ENCODE peak calls at places on chromosomes 1 and 21, in four cellular contexts. K, T, A and E are unnamed samples.

GRCh38 chr1:16300436-16300835 is 51.8 kb downstream of the FBXO42 start:
- DNase-seq in T (no peak), K (no peak), A (no peak), E (no peak)

GRCh38 chr1:245671966-245672767 is 517.4 kb downstream of the KIF26B start:
- DNase-seq in K (no peak), A (no peak), T (no peak), E (no peak)

GRCh38 chr1:225467193-225468020 is 39.6 kb upstream of the LBR start:
- DNase-seq in K (no peak), A (no peak), T (no peak), E (peak)

GRCh38 chr1:7541629-7542028 is 229.5 kb upstream of the VAMP3 start:
- DNase-seq in K (peak), A (no peak), T (peak), E (no peak)

GRCh38 chr1:93662481-93663190 is 19.0 kb downstream of the BCAR3 start:
- DNase-seq in A (no peak), T (peak), K (no peak), E (no peak)

GRCh38 chr1:32394141-32394889 is at the start of gene BSDC1:
- DNase-seq in T (peak), A (peak), K (peak), E (peak)

GRCh38 chr1:204775546-204775945 is 90.0 kb upstream of the LRRN2 start:
- DNase-seq in A (no peak), K (no peak), T (no peak), E (no peak)

GRCh38 chr1:51734899-51735745 is 118.2 kb downstream of the OSBPL9 start:
- DNase-seq in K (peak), T (no peak), A (no peak), E (no peak)

GRCh38 chr1:112011231-112011630 is 21.8 kb upstream of the KCND3 start:
- DNase-seq in A (no peak), T (peak), K (no peak), E (no peak)

GRCh38 chr1:17696417-17697301 is 58.5 kb upstream of the ACTL8 start:
- DNase-seq in T (peak), A (peak), K (no peak), E (no peak)

GRCh38 chr1:205986291-205986690 is 16.9 kb downstream of the RAB7B start:
- DNase-seq in T (no peak), A (no peak), K (no peak), E (peak)

GRCh38 chr1:167541013-167541412 is 12.5 kb downstream of the CREG1 start:
- DNase-seq in T (peak), A (no peak), K (no peak), E (no peak)

GRCh38 chr1:33188572-33189275 is 6.9 kb upstream of the TRIM62 start:
- DNase-seq in K (peak), A (no peak), T (peak), E (no peak)

GRCh38 chr1:205443585-205444299 is 12.1 kb downstream of the BLACAT1 start:
- DNase-seq in T (no peak), A (no peak), K (no peak), E (no peak)

GRCh38 chr1:117654485-117655219 is 48.8 kb downstream of the TENT5C start:
- DNase-seq in T (no peak), K (no peak), A (no peak), E (peak)

GRCh38 chr1:26161408-26162219 is 2.7 kb downstream of the FAM110D start:
- DNase-seq in T (peak), A (peak), K (peak), E (peak)

GRCh38 chr1:6360517-6360916 is 33.0 kb downstream of the ACOT7 start:
- DNase-seq in T (no peak), A (no peak), K (no peak), E (no peak)

GRCh38 chr1:84998642-84999280 is 1.8 kb upstream of the MCOLN2 start:
- DNase-seq in A (peak), T (peak), K (no peak), E (no peak)

GRCh38 chr1:13935336-13935735 is 235.3 kb downstream of the PRDM2 start:
- DNase-seq in K (no peak), A (no peak), T (no peak), E (no peak)

GRCh38 chr1:3459051-3459908 is 4.8 kb downstream of the ARHGEF16 start:
- DNase-seq in K (no peak), T (no peak), A (no peak), E (no peak)

GRCh38 chr1:22471078-22471477 is 19.4 kb downstream of the ZBTB40 start:
- DNase-seq in K (peak), T (peak), A (no peak), E (no peak)

GRCh38 chr1:9080704-9081291 is 11.4 kb upstream of the SLC2A5 start:
- DNase-seq in A (no peak), K (no peak), T (no peak), E (peak)

GRCh38 chr1:161216945-161217712 is 2.0 kb downstream of the FCER1G start:
- DNase-seq in A (no peak), K (no peak), T (peak), E (peak)

GRCh38 chr1:53369034-53369750 is 41.3 kb upstream of the LRP8 start:
- DNase-seq in A (peak), K (no peak), T (no peak), E (no peak)

GRCh38 chr1:246566808-246567154 is 525 bp downstream of the CNST start:
- DNase-seq in T (peak), K (peak), A (no peak), E (peak)

GRCh38 chr1:33246171-33246570 is 10.1 kb upstream of the ZNF362 start:
- DNase-seq in A (no peak), T (no peak), K (no peak), E (no peak)

GRCh38 chr21:37710555-37711293 is 205.5 kb downstream of the KCNJ6 start:
- DNase-seq in K (no peak), A (no peak), T (peak), E (no peak)

GRCh38 chr1:17316704-17317103 is 8.7 kb downstream of the PADI4 start:
- DNase-seq in T (no peak), K (no peak), A (no peak), E (no peak)

GRCh38 chr1:116472431-116472961 is 98.3 kb downstream of the CD58 start:
- DNase-seq in A (no peak), K (no peak), T (peak), E (no peak)

GRCh38 chr1:97943354-97943753 is 22.5 kb upstream of the DPYD start:
- DNase-seq in T (peak), A (no peak), K (no peak), E (no peak)

GRCh38 chr1:109632671-109633346 is 13.2 kb downstream of the AMPD2 start:
- DNase-seq in A (peak), T (no peak), K (no peak), E (no peak)

GRCh38 chr1:17609529-17609928 is 70.0 kb downstream of the ARHGEF10L start:
- DNase-seq in T (no peak), K (no peak), A (no peak), E (no peak)

DNA sequence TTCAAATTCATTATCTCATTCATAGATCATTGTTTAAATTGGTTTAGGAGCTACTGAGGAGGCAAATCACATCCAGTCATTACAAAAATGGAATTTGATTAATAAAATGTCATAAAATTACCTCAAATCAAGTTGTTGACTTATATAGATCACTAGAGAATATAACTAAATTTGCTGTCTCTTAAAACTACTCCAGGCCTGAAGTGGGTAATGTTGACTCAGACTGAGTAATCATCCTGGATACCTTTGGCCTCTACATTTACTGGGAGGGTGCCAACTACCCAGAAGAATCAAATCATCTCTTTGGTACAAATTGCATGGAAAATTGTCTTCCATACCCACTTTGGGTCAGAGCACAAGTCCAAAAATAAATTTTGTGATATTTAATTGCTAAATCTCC is 191.2 kb upstream of the GREM2 start:
- DNase-seq in A (no peak), T (peak), K (no peak), E (no peak)
- H3K4me2 ChIP-seq in A (no peak), T (no peak), K (no peak), E (no peak)

DNA sequence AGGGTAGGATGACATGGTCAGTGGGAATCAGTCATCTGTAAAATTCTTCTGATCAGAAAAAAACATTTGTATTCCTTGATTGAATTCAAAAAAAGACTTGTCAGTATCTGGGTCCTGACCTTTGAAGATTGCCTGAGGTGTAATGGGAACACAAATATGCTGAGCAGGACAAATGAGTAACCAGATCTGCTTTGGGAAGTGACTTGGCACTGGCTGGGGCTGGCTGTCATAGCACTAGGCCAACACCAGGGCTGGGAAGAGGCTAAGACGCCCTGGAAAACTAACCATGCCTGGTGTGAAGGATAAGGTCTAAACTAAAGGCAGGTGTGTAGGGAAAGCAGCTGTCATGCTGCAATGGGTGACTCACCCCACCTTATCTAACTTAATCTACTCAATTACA is 452.9 kb upstream of the BEND5 start:
- DNase-seq in A (no peak), T (no peak), K (no peak), E (no peak)
- H3K4me2 ChIP-seq in A (no peak), T (no peak), K (no peak), E (no peak)

GRCh38 chr1:200183637-200184036 is 156.1 kb downstream of the NR5A2 start:
- DNase-seq in K (no peak), A (no peak), T (no peak), E (no peak)
- H3K4me2 ChIP-seq in K (no peak), A (no peak), T (no peak), E (no peak)

GRCh38 chr1:164836614-164837018 is 277.6 kb downstream of the PBX1 start:
- DNase-seq in A (no peak), T (no peak), K (no peak), E (no peak)

GRCh38 chr1:164830628-164831027 is 271.6 kb downstream of the PBX1 start:
- DNase-seq in A (no peak), T (no peak), K (no peak), E (no peak)

GRCh38 chr1:164838786-164839185 is 279.8 kb downstream of the PBX1 start:
- DNase-seq in T (no peak), K (no peak), A (no peak), E (no peak)

DNA sequence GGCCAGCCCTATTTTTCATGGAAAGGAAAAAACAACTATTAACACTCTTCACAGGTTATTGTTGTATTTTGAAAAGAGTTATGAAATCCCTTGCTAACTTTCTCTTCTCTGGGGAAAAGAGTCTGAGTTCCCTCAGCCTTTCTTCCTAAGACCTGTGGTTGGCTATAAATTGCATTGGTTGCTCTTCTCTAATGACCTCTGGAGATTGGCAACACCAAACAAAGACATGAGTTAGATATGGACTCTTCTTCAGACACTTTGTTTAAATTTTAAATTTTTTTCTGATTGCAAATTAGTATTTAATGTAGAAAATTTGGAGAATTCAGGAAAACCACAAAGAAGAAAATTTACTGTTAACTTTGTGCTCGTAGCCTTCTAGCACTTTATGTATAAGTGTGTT is 275.7 kb downstream of the PBX1 start:
- DNase-seq in T (peak), A (no peak), K (no peak), E (no peak)
- H3K4me2 ChIP-seq in T (no peak), A (no peak), K (no peak), E (no peak)

GRCh38 chr1:177181280-177181630 is 10.5 kb downstream of the BRINP2 start:
- DNase-seq in A (peak), K (peak), T (no peak), E (no peak)
- H3K4me2 ChIP-seq in A (peak), K (peak), T (peak), E (peak)

DNA sequence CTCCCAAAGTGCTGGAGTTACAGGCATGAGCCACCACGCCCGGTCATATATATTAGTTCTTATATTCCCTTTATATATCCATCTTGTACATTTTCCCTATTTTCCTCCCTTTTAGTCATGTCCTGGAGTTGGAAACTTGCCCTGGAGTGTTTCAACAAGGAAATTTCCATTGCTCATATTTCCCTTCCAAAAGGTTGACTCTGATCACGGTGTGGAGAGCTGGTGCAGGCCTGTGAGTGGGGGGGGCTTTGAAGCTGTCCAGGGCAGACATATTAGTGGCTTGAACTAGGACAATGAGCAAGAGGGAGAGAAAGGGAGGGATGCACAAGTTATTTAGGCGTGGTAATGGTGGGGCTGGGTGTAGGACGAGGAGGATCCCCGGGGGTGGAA is 30.5 kb upstream of the TMEM61 start:
- DNase-seq in T (peak), A (no peak), K (no peak), E (no peak)
- H3K4me2 ChIP-seq in T (no peak), A (no peak), K (peak), E (peak)

GRCh38 chr1:203534526-203534925 is 40.6 kb downstream of the OPTC start:
- DNase-seq in A (peak), K (no peak), T (peak), E (no peak)
- H3K4me2 ChIP-seq in A (no peak), K (no peak), T (peak), E (no peak)

DNA sequence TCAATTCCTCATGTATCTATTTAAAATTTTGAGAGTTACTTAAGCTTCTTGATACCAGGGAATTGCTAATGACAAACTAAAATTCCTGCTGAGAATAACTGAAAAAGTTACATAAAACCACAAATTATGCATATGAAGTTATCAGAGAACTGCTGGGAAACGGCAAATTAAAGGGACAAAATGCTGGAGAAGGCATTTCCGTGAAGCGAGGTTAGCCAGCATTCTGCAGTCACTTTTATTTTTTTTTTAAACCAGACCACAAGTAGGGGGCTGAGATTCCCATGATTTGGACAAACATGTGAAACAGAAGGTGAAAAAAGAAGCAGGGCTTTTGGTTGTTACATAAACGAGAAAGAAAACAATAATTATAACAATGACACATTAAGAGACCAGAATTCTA is 737.6 kb upstream of the CHRM3 start:
- DNase-seq in K (no peak), A (no peak), T (no peak), E (no peak)
- H3K4me2 ChIP-seq in K (no peak), A (no peak), T (no peak), E (peak)